ENCODE peak calls at places on chromosomes 16 and 17, in five cellular contexts. I is Panc1; Y is activated CD4-positive, alpha-beta T cell treated with anti-CD3 and anti-CD28 coated beads, Interleukin-2, amount 50 U/mL, for 1 hour; D is central memory CD8-positive, alpha-beta T cell; W is amniotic epithelial cell. U is an unnamed sample.

GRCh38 chr16:89110641-89111040 is 17.0 kb downstream of the ACSF3 start:
- DNase-seq in W (no peak), I (no peak), Y (no peak), D (no peak), U (no peak)

GRCh38 chr17:15289285-15290185 is 24.4 kb upstream of the PMP22 start:
- DNase-seq in Y (no peak), D (no peak), W (peak; percentile 53), I (no peak), U (peak; percentile 44)

GRCh38 chr16:26715969-26716368 is 350.8 kb upstream of the C16orf82 start:
- DNase-seq in I (no peak), W (no peak), D (no peak), Y (no peak), U (no peak)

GRCh38 chr16:11735801-11736200 is 6.9 kb downstream of the TXNDC11 start:
- DNase-seq in I (no peak), D (no peak), Y (no peak), W (no peak), U (no peak)

GRCh38 chr17:66348605-66349165 is 46.3 kb downstream of the PRKCA start:
- DNase-seq in D (no peak), W (peak; percentile 95), I (peak; percentile 67), Y (no peak), U (peak; percentile 85)

GRCh38 chr17:37744633-37744927 is 279 bp downstream of the HNF1B start:
- DNase-seq in W (no peak), Y (no peak), D (no peak), I (no peak), U (no peak)

GRCh38 chr17:10197721-10198508 is 491 bp downstream of the GAS7 start:
- DNase-seq in Y (no peak), W (no peak), I (no peak), D (no peak), U (no peak)

GRCh38 chr16:30741461-30741914 is 6.7 kb upstream of the PHKG2 start:
- DNase-seq in D (no peak), I (peak; percentile 67), W (peak; percentile 95), Y (no peak), U (peak; percentile 92)

GRCh38 chr17:50060951-50061712 is 5.2 kb downstream of the ITGA3 start:
- DNase-seq in I (no peak), Y (no peak), W (peak; percentile 56), D (no peak), U (peak; percentile 88)

GRCh38 chr17:50953831-50954601 is 87.9 kb upstream of the TOB1 start:
- DNase-seq in W (peak; percentile 47), Y (no peak), D (no peak), I (no peak), U (no peak)

GRCh38 chr17:20281860-20282259 is 185.5 kb downstream of the LGALS9B start:
- DNase-seq in W (no peak), D (no peak), I (no peak), Y (no peak), U (no peak)

GRCh38 chr17:9432867-9433495 is 142.6 kb downstream of the STX8 start:
- DNase-seq in I (no peak), W (peak; percentile 45), Y (no peak), D (no peak), U (no peak)

GRCh38 chr16:60123387-60124023 is 1389.4 kb upstream of the GOT2 start:
- DNase-seq in D (no peak), W (no peak), I (no peak), Y (no peak), U (no peak)

GRCh38 chr16:66894055-66894454 is 13.7 kb downstream of the PDP2 start:
- DNase-seq in I (no peak), Y (no peak), D (no peak), W (no peak), U (no peak)

GRCh38 chr17:35774499-35774898 is 13.8 kb downstream of the C17orf50 start:
- DNase-seq in D (no peak), W (peak; percentile 82), I (no peak), Y (no peak), U (no peak)

GRCh38 chr16:22141746-22142145 is 20.6 kb upstream of the SDR42E2 start:
- DNase-seq in Y (no peak), I (no peak), D (no peak), W (peak; percentile 18), U (peak; percentile 39)

GRCh38 chr16:87007907-87008306 is 309.3 kb downstream of the C16orf95 start:
- DNase-seq in W (no peak), Y (no peak), D (no peak), I (no peak), U (no peak)

GRCh38 chr16:73878616-73879015 is 418.0 kb upstream of the PSMD7 start:
- DNase-seq in Y (no peak), I (peak; percentile 32), W (peak; percentile 58), D (no peak), U (peak; percentile 44)

GRCh38 chr17:75827291-75828050 is 16.7 kb downstream of the UNC13D start:
- DNase-seq in D (peak; percentile 29), W (peak; percentile 53), I (no peak), Y (peak; percentile 57), U (peak; percentile 45)

GRCh38 chr16:1323296-1324239 is 9.9 kb upstream of the BAIAP3 start:
- DNase-seq in I (no peak), D (no peak), Y (no peak), W (no peak), U (no peak)

GRCh38 chr17:44326867-44327444 is 2.3 kb upstream of the SLC25A39 start:
- DNase-seq in D (peak; percentile 93), I (no peak), Y (peak; percentile 92), W (peak; percentile 98), U (peak; percentile 98)